ENCODE peak calls at places on chromosomes 4 and X, in six cellular contexts. One of them, this sample, is unnamed.

GRCh38 chr4:89305712-89306437 is 1.7 kb downstream of the GPRIN3 start:
- DNase-seq in sigmoid colon: no peak
- DNase-seq in IMR-90: no peak
- DNase-seq in HepG2: no peak
- DNase-seq in adrenal gland: no peak
- DNase-seq in GM12892: no peak
- DNase-seq in this sample: peak

GRCh38 chr4:94561249-94562024 is 109.7 kb downstream of the PDLIM5 start:
- DNase-seq in sigmoid colon: no peak
- DNase-seq in IMR-90: peak
- DNase-seq in adrenal gland: no peak
- DNase-seq in HepG2: no peak
- DNase-seq in GM12892: no peak
- DNase-seq in this sample: no peak

GRCh38 chr4:140935259-140935658 is 179.1 kb upstream of the TBC1D9 start:
- DNase-seq in IMR-90: no peak
- DNase-seq in GM12892: no peak
- DNase-seq in HepG2: no peak
- DNase-seq in sigmoid colon: peak
- DNase-seq in adrenal gland: peak
- DNase-seq in this sample: no peak

GRCh38 chr4:88030565-88031310 is 23.3 kb downstream of the PKD2 start:
- DNase-seq in adrenal gland: no peak
- DNase-seq in HepG2: no peak
- DNase-seq in GM12892: no peak
- DNase-seq in sigmoid colon: no peak
- DNase-seq in IMR-90: no peak
- DNase-seq in this sample: no peak

GRCh38 chr4:8725071-8725841 is 132.7 kb downstream of the CPZ start:
- DNase-seq in IMR-90: no peak
- DNase-seq in adrenal gland: no peak
- DNase-seq in HepG2: no peak
- DNase-seq in sigmoid colon: peak
- DNase-seq in GM12892: no peak
- DNase-seq in this sample: no peak

GRCh38 chr4:1490011-1490905 is 84.0 kb upstream of the NKX1-1 start:
- DNase-seq in sigmoid colon: no peak
- DNase-seq in HepG2: no peak
- DNase-seq in adrenal gland: no peak
- DNase-seq in IMR-90: no peak
- DNase-seq in GM12892: no peak
- DNase-seq in this sample: no peak

GRCh38 chr4:11585506-11585905 is 156.8 kb upstream of the HS3ST1 start:
- DNase-seq in sigmoid colon: no peak
- DNase-seq in IMR-90: no peak
- DNase-seq in HepG2: no peak
- DNase-seq in GM12892: no peak
- DNase-seq in adrenal gland: peak
- DNase-seq in this sample: no peak

GRCh38 chr4:1154523-1155182 is 17.7 kb downstream of the SPON2 start:
- DNase-seq in adrenal gland: peak
- DNase-seq in sigmoid colon: peak
- DNase-seq in GM12892: no peak
- DNase-seq in HepG2: no peak
- DNase-seq in IMR-90: peak
- DNase-seq in this sample: no peak

GRCh38 chr4:137755033-137755471 is 222.8 kb upstream of the PCDH18 start:
- DNase-seq in adrenal gland: no peak
- DNase-seq in sigmoid colon: no peak
- DNase-seq in IMR-90: peak
- DNase-seq in GM12892: no peak
- DNase-seq in HepG2: no peak
- DNase-seq in this sample: no peak

GRCh38 chrX:63993936-63994335 is 208.9 kb upstream of the ARHGEF9 start:
- DNase-seq in sigmoid colon: no peak
- DNase-seq in GM12892: no peak
- DNase-seq in HepG2: no peak
- DNase-seq in IMR-90: no peak
- DNase-seq in adrenal gland: no peak
- DNase-seq in this sample: peak

GRCh38 chr4:124111922-124112321 is 600.6 kb downstream of the ANKRD50 start:
- DNase-seq in GM12892: no peak
- DNase-seq in adrenal gland: peak
- DNase-seq in sigmoid colon: no peak
- DNase-seq in IMR-90: peak
- DNase-seq in HepG2: peak
- DNase-seq in this sample: peak

GRCh38 chr4:1578968-1579833 is 104.9 kb downstream of the FAM53A start:
- DNase-seq in IMR-90: peak
- DNase-seq in HepG2: no peak
- DNase-seq in sigmoid colon: peak
- DNase-seq in adrenal gland: peak
- DNase-seq in GM12892: peak
- DNase-seq in this sample: peak

GRCh38 chr4:78650106-78651021 is 98.8 kb downstream of the ANXA3 start:
- DNase-seq in HepG2: no peak
- DNase-seq in adrenal gland: peak
- DNase-seq in GM12892: no peak
- DNase-seq in sigmoid colon: no peak
- DNase-seq in IMR-90: peak
- DNase-seq in this sample: peak

GRCh38 chr4:119314356-119314755 is 7.6 kb downstream of the FABP2 start:
- DNase-seq in IMR-90: peak
- DNase-seq in GM12892: no peak
- DNase-seq in adrenal gland: peak
- DNase-seq in HepG2: peak
- DNase-seq in sigmoid colon: no peak
- DNase-seq in this sample: peak

GRCh38 chrX:5646818-5647217 is 581.8 kb downstream of the NLGN4X start:
- DNase-seq in IMR-90: no peak
- DNase-seq in HepG2: no peak
- DNase-seq in adrenal gland: peak
- DNase-seq in GM12892: peak
- DNase-seq in sigmoid colon: no peak
- DNase-seq in this sample: no peak

GRCh38 chr4:128338634-128339355 is 51.2 kb upstream of the PGRMC2 start:
- DNase-seq in sigmoid colon: no peak
- DNase-seq in HepG2: no peak
- DNase-seq in IMR-90: peak
- DNase-seq in GM12892: no peak
- DNase-seq in adrenal gland: peak
- DNase-seq in this sample: no peak

GRCh38 chr4:76947369-76947768 is 2.2 kb upstream of the SEPTIN11 start:
- DNase-seq in HepG2: no peak
- DNase-seq in GM12892: no peak
- DNase-seq in IMR-90: no peak
- DNase-seq in sigmoid colon: no peak
- DNase-seq in adrenal gland: no peak
- DNase-seq in this sample: no peak

GRCh38 chr4:88054909-88055308 is 47.5 kb downstream of the PKD2 start:
- DNase-seq in IMR-90: peak
- DNase-seq in adrenal gland: peak
- DNase-seq in sigmoid colon: no peak
- DNase-seq in HepG2: peak
- DNase-seq in GM12892: no peak
- DNase-seq in this sample: peak

GRCh38 chr4:185805979-185806378 is 6.0 kb downstream of the SORBS2 start:
- DNase-seq in sigmoid colon: no peak
- DNase-seq in IMR-90: no peak
- DNase-seq in HepG2: no peak
- DNase-seq in GM12892: no peak
- DNase-seq in adrenal gland: no peak
- DNase-seq in this sample: no peak

GRCh38 chr4:1952046-1952700 is 56.6 kb downstream of the NELFA start:
- DNase-seq in adrenal gland: no peak
- DNase-seq in HepG2: no peak
- DNase-seq in GM12892: no peak
- DNase-seq in sigmoid colon: no peak
- DNase-seq in IMR-90: no peak
- DNase-seq in this sample: no peak

GRCh38 chr4:145775406-145775805 is 95.5 kb downstream of the C4orf51 start:
- DNase-seq in sigmoid colon: no peak
- DNase-seq in HepG2: no peak
- DNase-seq in adrenal gland: no peak
- DNase-seq in GM12892: no peak
- DNase-seq in IMR-90: no peak
- DNase-seq in this sample: no peak

GRCh38 chrX:74492720-74493201 is 71.5 kb downstream of the SLC16A2 start:
- DNase-seq in HepG2: no peak
- DNase-seq in IMR-90: no peak
- DNase-seq in adrenal gland: peak
- DNase-seq in GM12892: no peak
- DNase-seq in sigmoid colon: no peak
- DNase-seq in this sample: peak

GRCh38 chr4:71553605-71554004 is 214.8 kb downstream of the SLC4A4 start:
- DNase-seq in sigmoid colon: no peak
- DNase-seq in IMR-90: peak
- DNase-seq in GM12892: no peak
- DNase-seq in adrenal gland: no peak
- DNase-seq in HepG2: no peak
- DNase-seq in this sample: peak

GRCh38 chr4:187128226-187128625 is 404.6 kb upstream of the FAT1 start:
- DNase-seq in adrenal gland: no peak
- DNase-seq in IMR-90: peak
- DNase-seq in sigmoid colon: no peak
- DNase-seq in GM12892: no peak
- DNase-seq in HepG2: no peak
- DNase-seq in this sample: no peak

GRCh38 chrX:139889760-139890159 is 43.1 kb downstream of the ATP11C start:
- DNase-seq in adrenal gland: no peak
- DNase-seq in IMR-90: peak
- DNase-seq in GM12892: no peak
- DNase-seq in sigmoid colon: no peak
- DNase-seq in HepG2: no peak
- DNase-seq in this sample: no peak

GRCh38 chr4:41216294-41217019 is 2.1 kb upstream of the APBB2 start:
- DNase-seq in IMR-90: peak
- DNase-seq in GM12892: peak
- DNase-seq in HepG2: peak
- DNase-seq in adrenal gland: peak
- DNase-seq in sigmoid colon: peak
- DNase-seq in this sample: peak

DNA sequence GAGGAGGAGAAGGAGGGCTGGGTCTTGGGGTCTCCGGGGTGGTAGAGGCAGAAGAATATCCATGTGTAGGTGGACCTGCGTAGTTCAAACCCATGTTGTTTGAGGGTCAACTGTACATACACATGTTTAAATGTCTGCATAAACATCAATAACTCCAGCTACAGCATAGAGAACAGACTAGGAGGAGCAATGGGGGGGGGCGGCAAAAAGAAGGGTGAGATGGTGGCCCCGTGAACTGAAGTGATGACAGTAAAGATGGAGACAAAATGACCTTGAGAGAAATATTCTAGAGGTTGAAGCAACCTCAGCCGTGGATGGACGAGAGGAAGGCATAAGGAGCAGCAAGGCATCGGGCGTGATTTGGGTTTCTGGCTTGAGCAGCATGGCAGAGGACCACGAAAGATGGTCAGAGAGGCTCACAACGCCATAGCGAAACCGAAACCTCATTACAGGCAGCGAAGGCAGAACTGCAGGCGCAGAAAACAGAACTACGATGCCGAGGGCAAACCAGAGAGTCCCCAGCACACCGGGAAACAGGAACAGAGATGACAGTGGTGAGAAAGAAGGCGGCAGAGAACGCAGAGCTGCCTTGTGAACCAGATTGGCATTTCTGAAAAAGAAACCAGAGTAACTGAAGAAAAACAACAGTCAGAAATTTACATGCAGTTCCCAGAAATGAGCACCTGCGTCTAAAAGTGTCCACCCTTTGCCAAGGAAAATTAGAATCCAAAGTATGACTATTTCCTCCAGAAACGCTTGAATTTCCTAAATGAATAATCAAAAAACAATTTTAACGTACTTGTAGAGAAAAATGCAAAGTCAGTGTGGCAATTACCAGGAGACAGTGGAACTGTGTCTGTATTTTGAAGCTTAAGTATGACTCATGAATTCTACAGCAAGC is 50.2 kb upstream of the ENPP6 start:
- DNase-seq in sigmoid colon: no peak
- DNase-seq in GM12892: no peak
- DNase-seq in IMR-90: peak
- DNase-seq in HepG2: peak
- DNase-seq in adrenal gland: peak
- DNase-seq in this sample: peak
- TF ChIP-seq POLR2A in sigmoid colon: no peak
- TF ChIP-seq POLR2A in GM12892: peak
- TF ChIP-seq POLR2A in IMR-90: no peak
- TF ChIP-seq POLR2A in HepG2: no peak
- TF ChIP-seq POLR2A in adrenal gland: peak
- TF ChIP-seq POLR2A in this sample: no peak

GRCh38 chrX:106007815-106008214 is 30.7 kb downstream of the SERPINA7 start:
- DNase-seq in HepG2: peak
- DNase-seq in IMR-90: no peak
- DNase-seq in GM12892: no peak
- DNase-seq in adrenal gland: no peak
- DNase-seq in sigmoid colon: no peak
- DNase-seq in this sample: no peak
- TF ChIP-seq POLR2A in HepG2: no peak
- TF ChIP-seq POLR2A in IMR-90: no peak
- TF ChIP-seq POLR2A in GM12892: no peak
- TF ChIP-seq POLR2A in adrenal gland: no peak
- TF ChIP-seq POLR2A in sigmoid colon: no peak
- TF ChIP-seq POLR2A in this sample: no peak

GRCh38 chrX:24149346-24150050 is at the start of gene ZFX:
- DNase-seq in adrenal gland: peak
- DNase-seq in sigmoid colon: peak
- DNase-seq in IMR-90: peak
- DNase-seq in HepG2: peak
- DNase-seq in GM12892: peak
- DNase-seq in this sample: peak
- TF ChIP-seq POLR2A in adrenal gland: peak
- TF ChIP-seq POLR2A in sigmoid colon: no peak
- TF ChIP-seq POLR2A in IMR-90: peak
- TF ChIP-seq POLR2A in HepG2: peak
- TF ChIP-seq POLR2A in GM12892: peak
- TF ChIP-seq POLR2A in this sample: peak

DNA sequence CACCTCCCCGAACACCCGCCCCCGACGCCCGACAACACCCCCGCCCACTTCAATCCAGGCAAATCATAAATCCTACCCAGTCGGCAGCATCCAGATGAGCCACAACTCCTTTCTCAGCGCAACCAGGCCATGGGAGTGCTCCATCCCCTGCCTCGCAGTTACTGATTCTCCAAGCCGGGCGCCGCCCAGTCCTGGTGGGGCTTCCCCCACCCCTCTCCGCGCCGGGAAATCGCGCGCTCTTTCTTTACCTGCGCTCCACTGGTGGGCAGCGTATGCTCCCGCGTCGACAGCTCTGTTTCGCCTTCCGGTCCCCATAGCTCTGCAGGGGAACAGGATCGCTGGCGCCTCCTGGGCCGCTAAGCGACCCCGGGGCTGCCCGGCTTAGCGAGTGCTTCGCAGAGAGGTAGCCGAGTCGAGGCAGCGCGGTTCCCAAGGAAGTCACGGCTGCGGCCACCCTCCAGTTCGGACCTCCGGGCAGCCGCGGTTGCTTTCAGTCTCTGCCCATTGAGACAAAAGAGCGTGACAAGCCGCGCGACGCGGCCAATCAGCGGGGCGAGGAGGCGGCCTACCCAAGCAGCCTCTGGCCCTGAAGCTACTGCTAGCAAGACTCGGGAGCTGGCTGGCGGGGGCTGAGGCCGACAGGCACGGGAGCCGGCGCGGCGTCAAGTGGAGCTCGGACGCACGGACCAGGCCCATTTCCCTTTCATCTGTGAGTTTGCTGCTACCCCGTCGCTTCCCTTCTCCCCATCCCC is 43.7 kb upstream of the TMSB15B start:
- DNase-seq in sigmoid colon: peak
- DNase-seq in adrenal gland: peak
- DNase-seq in IMR-90: peak
- DNase-seq in HepG2: no peak
- DNase-seq in GM12892: peak
- DNase-seq in this sample: peak
- TF ChIP-seq POLR2A in sigmoid colon: no peak
- TF ChIP-seq POLR2A in adrenal gland: no peak
- TF ChIP-seq POLR2A in IMR-90: no peak
- TF ChIP-seq POLR2A in HepG2: no peak
- TF ChIP-seq POLR2A in GM12892: peak
- TF ChIP-seq POLR2A in this sample: no peak